ENCODE peak calls at places on chromosomes 7 and 10, in six cellular contexts. Z is retina; E is activated T-cell treated with anti-CD3 and anti-CD28 coated beads, Interleukin-2, amount 50 U/mL, for 24 hours; F is non-pigmented ciliary epithelial cell; Q is tibial artery; W is GM13976. R is an unnamed sample.

GRCh38 chr10:121608669-121609190 is 10.5 kb upstream of the FGFR2 start:
- DNase-seq in Z (peak), E (peak), W (peak), Q (no peak), F (no peak), R (peak)

GRCh38 chr10:73773152-73773879 is 8.5 kb upstream of the CHCHD1 start:
- DNase-seq in Q (no peak), W (no peak), E (no peak), F (no peak), Z (no peak), R (no peak)

GRCh38 chr7:35576037-35576573 is 118.8 kb downstream of the HERPUD2 start:
- DNase-seq in Z (no peak), Q (no peak), F (no peak), W (no peak), E (no peak), R (no peak)

GRCh38 chr10:59748834-59749233 is 4.4 kb downstream of the MRLN start:
- DNase-seq in Q (no peak), W (no peak), Z (no peak), F (no peak), E (no peak), R (no peak)

GRCh38 chr7:5217396-5217795 is 27.4 kb downstream of the WIPI2 start:
- DNase-seq in E (no peak), F (no peak), Z (no peak), W (no peak), Q (no peak), R (no peak)

GRCh38 chr7:139566075-139566474 is 42.6 kb downstream of the CLEC2L start:
- DNase-seq in Q (no peak), F (no peak), W (no peak), Z (no peak), E (no peak), R (no peak)

GRCh38 chr7:6395898-6396582 is 51.7 kb downstream of the DAGLB start:
- DNase-seq in F (no peak), Z (no peak), W (no peak), E (no peak), Q (peak), R (no peak)

GRCh38 chr7:90821961-90822620 is 226.0 kb downstream of the CDK14 start:
- DNase-seq in Z (no peak), Q (no peak), E (no peak), W (no peak), F (no peak), R (no peak)

GRCh38 chr10:112224933-112225529 is 41.5 kb upstream of the GPAM start:
- DNase-seq in F (no peak), Q (no peak), E (no peak), Z (no peak), W (no peak), R (no peak)

GRCh38 chr7:106050743-106051110 is 61.4 kb downstream of the SYPL1 start:
- DNase-seq in E (no peak), Q (peak), F (no peak), Z (no peak), W (no peak), R (peak)

GRCh38 chr7:157568785-157569584 is 232.2 kb downstream of the DNAJB6 start:
- DNase-seq in Z (peak), F (no peak), W (peak), Q (peak), E (peak), R (peak)

GRCh38 chr7:54788664-54789063 is 29.7 kb upstream of the SEC61G start:
- DNase-seq in Q (no peak), Z (peak), F (peak), E (no peak), W (peak), R (no peak)

GRCh38 chr10:3747248-3747960 is 37.6 kb downstream of the KLF6 start:
- DNase-seq in F (no peak), Z (no peak), E (no peak), W (no peak), Q (no peak), R (no peak)

GRCh38 chr7:119665791-119666190 is 607.2 kb upstream of the KCND2 start:
- DNase-seq in Q (no peak), Z (no peak), F (peak), W (no peak), E (no peak), R (no peak)

GRCh38 chr7:150941983-150942590 is 36.0 kb downstream of the KCNH2 start:
- DNase-seq in E (peak), F (no peak), W (peak), Z (no peak), Q (no peak), R (no peak)

GRCh38 chr7:155285423-155286220 is 12.1 kb upstream of the INSIG1 start:
- DNase-seq in Q (no peak), E (no peak), W (no peak), Z (no peak), F (no peak), R (no peak)

GRCh38 chr10:110762849-110763211 is 108.9 kb upstream of the PDCD4 start:
- DNase-seq in Q (no peak), W (no peak), E (no peak), Z (no peak), F (no peak), R (peak)

GRCh38 chr7:158410720-158411119 is 176.9 kb downstream of the PTPRN2 start:
- DNase-seq in E (no peak), Z (no peak), W (no peak), Q (no peak), F (no peak), R (peak)

GRCh38 chr10:124228451-124228850 is 135.1 kb upstream of the CHST15 start:
- DNase-seq in F (no peak), W (no peak), Z (no peak), Q (no peak), E (no peak), R (no peak)

GRCh38 chr10:92756233-92757065 is 66.7 kb downstream of the HHEX start:
- DNase-seq in F (no peak), W (peak), Z (no peak), Q (no peak), E (no peak), R (no peak)

GRCh38 chr10:6275022-6275997 is 72.6 kb downstream of the PFKFB3 start:
- DNase-seq in E (peak), Q (peak), W (peak), F (peak), Z (peak), R (peak)

GRCh38 chr7:13822678-13823077 is 166.8 kb downstream of the ETV1 start:
- DNase-seq in W (no peak), Z (no peak), Q (no peak), F (no peak), E (no peak), R (no peak)

GRCh38 chr10:77189056-77189455 is 448.6 kb downstream of the KCNMA1 start:
- DNase-seq in W (no peak), F (no peak), Z (no peak), E (no peak), Q (no peak), R (no peak)

GRCh38 chr7:29496355-29497020 is 67.1 kb upstream of the PRR15 start:
- DNase-seq in Z (no peak), F (no peak), W (no peak), Q (no peak), E (no peak), R (no peak)

GRCh38 chr10:115004236-115004862 is 66.4 kb downstream of the TRUB1 start:
- DNase-seq in E (no peak), Z (no peak), F (no peak), Q (no peak), W (no peak), R (no peak)

GRCh38 chr7:22945584-22945983 is 68.3 kb downstream of the HYCC1 start:
- DNase-seq in F (no peak), Q (no peak), E (no peak), W (no peak), Z (no peak), R (no peak)

GRCh38 chr7:93011351-93012294 is 106.2 kb downstream of the SAMD9 start:
- DNase-seq in Z (no peak), F (peak), W (no peak), E (no peak), Q (no peak), R (no peak)

GRCh38 chr10:70162892-70163201 is 7.5 kb downstream of the SAR1A start:
- DNase-seq in F (no peak), E (peak), Q (no peak), Z (no peak), W (peak), R (no peak)

GRCh38 chr7:123783820-123784219 is 35.0 kb upstream of the WASL start:
- DNase-seq in Q (no peak), F (no peak), E (no peak), W (no peak), Z (no peak), R (no peak)

GRCh38 chr7:23472974-23473847 is 2.9 kb upstream of the IGF2BP3 start:
- DNase-seq in Q (no peak), Z (no peak), F (no peak), E (no peak), W (no peak), R (no peak)

GRCh38 chr7:109873296-109873695 is 1217.6 kb upstream of the LRRN3 start:
- DNase-seq in Q (peak), Z (no peak), F (no peak), W (no peak), E (no peak), R (no peak)

GRCh38 chr7:115052706-115053105 is 130.8 kb downstream of the MDFIC start:
- DNase-seq in Z (no peak), W (no peak), F (no peak), E (no peak), Q (no peak), R (no peak)

GRCh38 chr10:129896231-129897150 is 67.6 kb downstream of the EBF3 start:
- DNase-seq in W (no peak), F (no peak), E (no peak), Z (peak), Q (no peak), R (no peak)

GRCh38 chr7:46071076-46071475 is 150.0 kb upstream of the IGFBP3 start:
- DNase-seq in Q (no peak), E (no peak), F (peak), W (no peak), Z (no peak), R (no peak)

GRCh38 chr10:119025776-119026175 is 3.7 kb upstream of the NANOS1 start:
- DNase-seq in W (no peak), Z (no peak), F (no peak), E (no peak), Q (no peak), R (no peak)

GRCh38 chr7:140196361-140197217 is 19.8 kb upstream of the KDM7A start:
- DNase-seq in W (no peak), F (no peak), E (no peak), Z (no peak), Q (peak), R (peak)

GRCh38 chr10:37856881-37857286 is 526 bp downstream of the ZNF248 start:
- DNase-seq in Z (no peak), E (no peak), W (peak), Q (peak), F (no peak), R (peak)

GRCh38 chr7:101814996-101815825 is 2.2 kb upstream of the CUX1 start:
- DNase-seq in E (peak), F (no peak), W (peak), Z (peak), Q (no peak), R (peak)